ENCODE peak calls at places on chromosomes 6 and 20, in six cellular contexts. F is BE2C, E is left lung, R is heart right ventricle, Y is MM.1S, H is body of pancreas. G is an unnamed sample.
A peak's percentile ranks its signal among the peaks of the same experiment; 100 is the strongest.

GRCh38 chr6:155829646-155830045 is 374.0 kb upstream of the NOX3 start:
- DNase-seq in F (no peak), E (no peak), R (no peak), Y (no peak), H (no peak), G (no peak)

GRCh38 chr6:135581211-135581610 is 83.7 kb upstream of the AHI1 start:
- DNase-seq in F (no peak), E (no peak), R (no peak), Y (no peak), H (no peak), G (no peak)

GRCh38 chr20:36391456-36391855 is 85.3 kb downstream of the DLGAP4 start:
- DNase-seq in F (no peak), E (no peak), R (no peak), Y (no peak), H (no peak), G (no peak)

GRCh38 chr20:38165966-38166706 is 1.1 kb upstream of the TGM2 start:
- DNase-seq in F (no peak), E (no peak), R (no peak), Y (no peak), H (no peak), G (no peak)

GRCh38 chr6:152271681-152272464 is 365.3 kb downstream of the SYNE1 start:
- DNase-seq in F (no peak), E (no peak), R (peak; percentile 59), Y (no peak), H (no peak), G (no peak)

GRCh38 chr6:155958550-155958949 is 502.9 kb upstream of the NOX3 start:
- DNase-seq in F (no peak), E (no peak), R (no peak), Y (no peak), H (peak; percentile 53), G (no peak)

GRCh38 chr6:168035661-168036616 is 38.5 kb downstream of the KIF25 start:
- DNase-seq in F (no peak), E (no peak), R (peak; percentile 41), Y (no peak), H (no peak), G (no peak)

GRCh38 chr6:110493253-110493800 is 16.9 kb upstream of the SLC22A16 start:
- DNase-seq in F (no peak), E (no peak), R (no peak), Y (no peak), H (no peak), G (no peak)

GRCh38 chr6:89242574-89243330 is 25.6 kb upstream of the GABRR1 start:
- DNase-seq in F (peak; percentile 30), E (no peak), R (peak; percentile 11), Y (peak; percentile 50), H (no peak), G (peak; percentile 20)

GRCh38 chr6:89411019-89411268 is 1.1 kb downstream of the RRAGD start:
- DNase-seq in F (peak; percentile 49), E (no peak), R (no peak), Y (peak; percentile 34), H (peak; percentile 37), G (no peak)

GRCh38 chr6:33869826-33870423 is 66.1 kb upstream of the MLN start:
- DNase-seq in F (no peak), E (no peak), R (no peak), Y (no peak), H (no peak), G (no peak)

GRCh38 chr20:55054443-55054842 is 579.0 kb downstream of the DOK5 start:
- DNase-seq in F (no peak), E (no peak), R (no peak), Y (no peak), H (no peak), G (no peak)

GRCh38 chr6:26594730-26595632 is 1.8 kb upstream of the ABT1 start:
- DNase-seq in F (peak; percentile 58), E (no peak), R (no peak), Y (no peak), H (no peak), G (no peak)

DNA sequence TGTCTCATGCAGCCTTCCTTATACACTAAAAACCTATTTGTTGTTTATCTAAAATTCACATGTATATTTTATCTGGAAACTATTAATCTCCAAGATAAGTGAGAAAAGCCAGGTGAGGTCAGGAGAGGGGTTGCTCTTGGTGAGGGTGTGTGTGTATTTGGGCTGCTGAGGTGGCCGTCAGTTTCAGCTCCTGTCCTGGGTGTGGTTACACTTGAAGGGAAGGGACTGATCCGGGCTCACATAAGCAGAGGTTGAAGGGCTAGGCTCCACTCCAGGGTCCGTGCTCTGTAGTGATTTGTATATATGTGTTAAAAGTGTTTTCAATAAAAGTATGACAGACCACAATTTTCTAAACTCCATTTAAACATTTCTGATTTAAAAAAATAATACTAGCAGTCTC is 13.5 kb upstream of the SNAI1 start:
- DNase-seq in F (no peak), E (no peak), R (no peak), Y (peak; percentile 48), H (no peak), G (no peak)
- H3K4me3 ChIP-seq in F (no peak overlapping the region), E (no peak overlapping the region), R (no peak overlapping the region), Y (no peak overlapping the region), H (no peak overlapping the region), G (no peak overlapping the region)

GRCh38 chr6:28555136-28555535 is 29.5 kb downstream of the GPX5 start:
- DNase-seq in F (no peak), E (no peak), R (no peak), Y (no peak), H (no peak), G (no peak)

GRCh38 chr6:28558629-28559028 is 32.9 kb downstream of the GPX5 start:
- DNase-seq in F (no peak), E (no peak), R (no peak), Y (no peak), H (no peak), G (no peak)

GRCh38 chr6:28553986-28554881 is 28.6 kb downstream of the GPX5 start:
- DNase-seq in F (peak; percentile 27), E (no peak), R (no peak), Y (no peak), H (no peak), G (no peak)

GRCh38 chr6:28551891-28552666 is 26.4 kb downstream of the GPX5 start:
- DNase-seq in F (no peak), E (no peak), R (no peak), Y (no peak), H (no peak), G (no peak)

DNA sequence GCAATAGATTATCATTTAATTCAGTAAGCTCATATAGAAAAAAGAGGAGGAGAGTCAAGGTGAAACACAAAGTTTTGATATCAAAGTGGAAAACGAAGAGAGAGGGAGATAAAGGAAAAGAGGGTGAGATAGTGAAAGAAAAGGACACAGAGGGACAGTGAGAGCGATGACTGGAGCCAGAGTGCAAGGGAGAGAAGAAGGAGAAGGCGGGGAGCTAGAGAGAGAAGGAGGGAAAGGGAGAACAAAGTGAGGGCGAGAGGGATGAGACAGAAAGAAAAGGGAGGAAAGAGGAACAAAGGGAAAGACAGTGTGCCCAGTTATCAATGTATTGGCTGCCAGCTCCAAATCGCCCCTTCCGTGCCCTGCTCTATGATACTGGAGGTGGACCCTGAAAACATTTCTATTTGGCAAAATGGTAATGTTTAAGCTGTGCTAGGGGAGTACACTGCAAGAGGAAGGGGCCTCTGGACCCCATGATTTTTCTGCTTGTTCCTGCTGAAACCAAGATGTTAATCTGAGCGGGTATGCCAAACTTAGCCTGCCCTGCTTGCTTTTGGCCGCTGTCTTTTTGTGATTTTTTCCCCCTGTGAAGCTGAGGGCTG is 27.8 kb downstream of the GPX5 start:
- DNase-seq in F (no peak), E (no peak), R (no peak), Y (no peak), H (no peak), G (no peak)
- H3K4me3 ChIP-seq in F (peak overlapping the region; percentile 74), E (no peak overlapping the region), R (peak overlapping the region; percentile 35), Y (no peak overlapping the region), H (no peak overlapping the region), G (no peak overlapping the region)

DNA sequence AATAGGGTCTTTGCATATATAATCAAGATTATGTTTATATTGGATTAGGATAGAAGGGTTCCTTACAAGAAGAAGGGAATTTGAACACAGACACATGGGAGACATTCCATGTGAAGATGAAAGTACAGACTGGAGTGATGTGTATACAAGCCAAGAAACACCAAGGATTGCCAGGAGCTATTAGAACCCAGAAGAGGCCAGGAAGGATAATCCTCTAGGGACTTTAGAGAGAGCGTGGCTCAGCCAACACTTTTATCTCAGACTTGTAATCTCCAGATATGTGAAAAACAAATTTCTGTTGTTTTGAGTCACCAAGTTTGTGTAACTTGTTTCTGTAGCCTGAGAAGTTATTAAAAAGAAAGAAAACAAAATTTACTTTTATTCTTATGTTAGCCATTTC is 1173.9 kb upstream of the CITED2 start:
- DNase-seq in F (no peak), E (no peak), R (no peak), Y (no peak), H (no peak), G (peak; percentile 12)
- H3K4me3 ChIP-seq in F (no peak overlapping the region), E (no peak overlapping the region), R (no peak overlapping the region), Y (no peak overlapping the region), H (no peak overlapping the region), G (no peak overlapping the region)

GRCh38 chr6:30211899-30212298 is 1.3 kb downstream of the TRIM26 start:
- DNase-seq in F (no peak), E (no peak), R (no peak), Y (no peak), H (no peak), G (no peak)

GRCh38 chr6:30212865-30213653 is at the start of gene TRIM26:
- DNase-seq in F (peak; percentile 97), E (peak; percentile 98), R (peak; percentile 98), Y (peak; percentile 97), H (peak; percentile 98), G (peak; percentile 81)

GRCh38 chr6:30213654-30213998 is 420 bp upstream of the TRIM26 start:
- DNase-seq in F (no peak), E (no peak), R (no peak), Y (no peak), H (no peak), G (no peak)

GRCh38 chr6:30213999-30214982 is 1.1 kb upstream of the TRIM26 start:
- DNase-seq in F (peak; percentile 75), E (peak; percentile 90), R (peak; percentile 86), Y (peak; percentile 75), H (peak; percentile 88), G (peak; percentile 35)

DNA sequence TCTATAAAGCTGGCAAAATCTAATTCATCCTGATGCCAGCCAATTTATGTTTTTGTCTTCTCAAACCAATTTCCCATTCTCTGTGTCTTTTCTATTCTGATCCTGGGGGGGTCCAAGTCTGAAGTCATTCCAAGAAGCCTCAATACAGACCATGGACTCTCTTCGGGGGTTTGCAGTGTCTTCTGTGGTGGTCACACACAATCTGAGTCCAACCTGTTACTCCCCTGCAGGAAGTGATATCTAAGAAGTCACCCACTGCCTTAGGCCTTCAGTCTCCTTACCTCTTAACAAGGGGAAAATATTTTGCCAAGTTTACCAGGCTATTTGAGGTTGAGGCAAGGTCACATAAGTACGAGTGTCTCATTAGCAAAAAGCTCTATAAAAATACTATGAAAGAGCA is 1.9 kb downstream of the TRIM26 start:
- DNase-seq in F (no peak), E (no peak), R (no peak), Y (no peak), H (no peak), G (no peak)
- H3K4me3 ChIP-seq in F (no peak overlapping the region), E (no peak overlapping the region), R (peak overlapping the region; percentile 85), Y (no peak overlapping the region), H (no peak overlapping the region), G (no peak overlapping the region)

G was measured in skeletal muscle cell.